ENCODE peak calls at places on chromosomes 6 and 20, in ten cellular contexts. One of them, this sample, is unnamed.

GRCh38 chr6:147768969-147769368 is 260.5 kb downstream of the SAMD5 start:
- DNase-seq in neural progenitor cell: no peak
- DNase-seq in CD8-positive, alpha-beta T cell: no peak
- DNase-seq in endodermal cell: no peak
- DNase-seq in OCI-LY7: no peak
- DNase-seq in PC-9: no peak
- DNase-seq in left lung: no peak
- DNase-seq in body of pancreas: no peak
- DNase-seq in mammary epithelial cell: no peak
- DNase-seq in A549: no peak
- DNase-seq in this sample: no peak

GRCh38 chr6:34061348-34061747 is 84.5 kb downstream of the GRM4 start:
- DNase-seq in neural progenitor cell: no peak
- DNase-seq in A549: no peak
- DNase-seq in left lung: no peak
- DNase-seq in mammary epithelial cell: no peak
- DNase-seq in CD8-positive, alpha-beta T cell: no peak
- DNase-seq in body of pancreas: no peak
- DNase-seq in PC-9: no peak
- DNase-seq in OCI-LY7: no peak
- DNase-seq in endodermal cell: no peak
- DNase-seq in this sample: no peak

GRCh38 chr6:75290558-75290957 is 6.0 kb upstream of the TMEM30A start:
- DNase-seq in A549: no peak
- DNase-seq in neural progenitor cell: peak
- DNase-seq in mammary epithelial cell: no peak
- DNase-seq in left lung: no peak
- DNase-seq in CD8-positive, alpha-beta T cell: no peak
- DNase-seq in PC-9: no peak
- DNase-seq in endodermal cell: no peak
- DNase-seq in OCI-LY7: no peak
- DNase-seq in body of pancreas: no peak
- DNase-seq in this sample: no peak

GRCh38 chr6:55293116-55293515 is 34.2 kb upstream of the GFRAL start:
- DNase-seq in PC-9: no peak
- DNase-seq in mammary epithelial cell: no peak
- DNase-seq in body of pancreas: no peak
- DNase-seq in OCI-LY7: peak
- DNase-seq in endodermal cell: no peak
- DNase-seq in left lung: no peak
- DNase-seq in A549: peak
- DNase-seq in CD8-positive, alpha-beta T cell: no peak
- DNase-seq in neural progenitor cell: peak
- DNase-seq in this sample: peak

GRCh38 chr20:19451591-19452295 is 239.3 kb downstream of the SLC24A3 start:
- DNase-seq in left lung: no peak
- DNase-seq in neural progenitor cell: no peak
- DNase-seq in PC-9: no peak
- DNase-seq in CD8-positive, alpha-beta T cell: no peak
- DNase-seq in mammary epithelial cell: no peak
- DNase-seq in A549: no peak
- DNase-seq in endodermal cell: peak
- DNase-seq in OCI-LY7: no peak
- DNase-seq in body of pancreas: no peak
- DNase-seq in this sample: no peak

GRCh38 chr6:71333700-71334099 is 45.1 kb downstream of the OGFRL1 start:
- DNase-seq in left lung: no peak
- DNase-seq in PC-9: peak
- DNase-seq in CD8-positive, alpha-beta T cell: no peak
- DNase-seq in neural progenitor cell: no peak
- DNase-seq in body of pancreas: no peak
- DNase-seq in endodermal cell: no peak
- DNase-seq in mammary epithelial cell: peak
- DNase-seq in OCI-LY7: no peak
- DNase-seq in A549: peak
- DNase-seq in this sample: peak

GRCh38 chr6:28543671-28544131 is 18.0 kb downstream of the GPX5 start:
- DNase-seq in neural progenitor cell: peak
- DNase-seq in body of pancreas: no peak
- DNase-seq in PC-9: peak
- DNase-seq in OCI-LY7: no peak
- DNase-seq in mammary epithelial cell: no peak
- DNase-seq in CD8-positive, alpha-beta T cell: peak
- DNase-seq in endodermal cell: peak
- DNase-seq in left lung: no peak
- DNase-seq in A549: peak
- DNase-seq in this sample: no peak

GRCh38 chr6:21026576-21027273 is 492.5 kb downstream of the CDKAL1 start:
- DNase-seq in neural progenitor cell: no peak
- DNase-seq in body of pancreas: no peak
- DNase-seq in endodermal cell: no peak
- DNase-seq in left lung: no peak
- DNase-seq in PC-9: no peak
- DNase-seq in mammary epithelial cell: peak
- DNase-seq in OCI-LY7: no peak
- DNase-seq in A549: no peak
- DNase-seq in CD8-positive, alpha-beta T cell: no peak
- DNase-seq in this sample: no peak

GRCh38 chr6:161367472-161367871 is 93.6 kb upstream of the AGPAT4 start:
- DNase-seq in mammary epithelial cell: no peak
- DNase-seq in left lung: no peak
- DNase-seq in endodermal cell: peak
- DNase-seq in OCI-LY7: no peak
- DNase-seq in CD8-positive, alpha-beta T cell: no peak
- DNase-seq in body of pancreas: no peak
- DNase-seq in neural progenitor cell: no peak
- DNase-seq in PC-9: no peak
- DNase-seq in A549: no peak
- DNase-seq in this sample: no peak

GRCh38 chr20:53722515-53723036 is 128.9 kb upstream of the ZNF217 start:
- DNase-seq in OCI-LY7: no peak
- DNase-seq in CD8-positive, alpha-beta T cell: no peak
- DNase-seq in PC-9: no peak
- DNase-seq in mammary epithelial cell: no peak
- DNase-seq in A549: no peak
- DNase-seq in left lung: no peak
- DNase-seq in body of pancreas: no peak
- DNase-seq in endodermal cell: no peak
- DNase-seq in neural progenitor cell: no peak
- DNase-seq in this sample: no peak

GRCh38 chr20:50259705-50260479 is 69.3 kb downstream of the CEBPB start:
- DNase-seq in neural progenitor cell: no peak
- DNase-seq in CD8-positive, alpha-beta T cell: no peak
- DNase-seq in A549: no peak
- DNase-seq in mammary epithelial cell: no peak
- DNase-seq in left lung: peak
- DNase-seq in endodermal cell: no peak
- DNase-seq in OCI-LY7: no peak
- DNase-seq in PC-9: peak
- DNase-seq in body of pancreas: no peak
- DNase-seq in this sample: no peak

GRCh38 chr20:50257860-50258259 is 67.2 kb downstream of the CEBPB start:
- DNase-seq in left lung: no peak
- DNase-seq in PC-9: no peak
- DNase-seq in OCI-LY7: no peak
- DNase-seq in A549: no peak
- DNase-seq in neural progenitor cell: no peak
- DNase-seq in endodermal cell: no peak
- DNase-seq in body of pancreas: no peak
- DNase-seq in CD8-positive, alpha-beta T cell: no peak
- DNase-seq in mammary epithelial cell: no peak
- DNase-seq in this sample: no peak

GRCh38 chr20:50254466-50255079 is 63.9 kb downstream of the CEBPB start:
- DNase-seq in CD8-positive, alpha-beta T cell: no peak
- DNase-seq in A549: no peak
- DNase-seq in left lung: no peak
- DNase-seq in endodermal cell: no peak
- DNase-seq in body of pancreas: no peak
- DNase-seq in PC-9: no peak
- DNase-seq in neural progenitor cell: no peak
- DNase-seq in mammary epithelial cell: no peak
- DNase-seq in OCI-LY7: no peak
- DNase-seq in this sample: no peak

GRCh38 chr20:50258790-50259483 is 68.3 kb downstream of the CEBPB start:
- DNase-seq in left lung: no peak
- DNase-seq in PC-9: no peak
- DNase-seq in CD8-positive, alpha-beta T cell: no peak
- DNase-seq in OCI-LY7: no peak
- DNase-seq in body of pancreas: no peak
- DNase-seq in endodermal cell: no peak
- DNase-seq in A549: no peak
- DNase-seq in mammary epithelial cell: no peak
- DNase-seq in neural progenitor cell: no peak
- DNase-seq in this sample: no peak

DNA sequence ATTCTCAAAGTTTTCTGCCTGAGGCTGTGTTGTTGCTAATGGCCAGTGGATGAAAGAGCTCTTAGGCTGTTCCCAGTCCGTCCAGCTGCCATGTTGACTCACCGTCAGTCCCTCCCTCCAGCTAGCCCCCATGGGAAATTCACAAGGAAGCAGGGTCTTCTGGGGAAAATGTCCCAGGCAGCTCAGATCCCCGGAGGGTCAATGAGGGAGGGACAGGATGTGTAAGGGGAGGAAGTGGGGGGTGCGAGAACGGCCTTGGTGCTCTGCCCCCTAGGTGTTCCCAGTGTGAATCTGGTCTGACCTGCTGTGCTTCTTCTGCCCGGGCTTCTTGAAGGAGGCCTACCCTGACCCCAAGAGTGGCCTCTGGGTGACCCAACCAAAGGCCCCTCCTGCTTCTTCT is 65.9 kb downstream of the CEBPB start:
- DNase-seq in CD8-positive, alpha-beta T cell: no peak
- DNase-seq in left lung: no peak
- DNase-seq in mammary epithelial cell: no peak
- DNase-seq in A549: no peak
- DNase-seq in endodermal cell: peak
- DNase-seq in body of pancreas: no peak
- DNase-seq in PC-9: peak
- DNase-seq in neural progenitor cell: no peak
- DNase-seq in OCI-LY7: peak
- DNase-seq in this sample: no peak
- TF ChIP-seq CTCF in CD8-positive, alpha-beta T cell: no peak
- TF ChIP-seq CTCF in left lung: no peak
- TF ChIP-seq CTCF in mammary epithelial cell: no peak
- TF ChIP-seq CTCF in A549: no peak
- TF ChIP-seq CTCF in endodermal cell: peak
- TF ChIP-seq CTCF in body of pancreas: no peak
- TF ChIP-seq CTCF in PC-9: no peak
- TF ChIP-seq CTCF in neural progenitor cell: no peak
- TF ChIP-seq CTCF in OCI-LY7: no peak
- TF ChIP-seq CTCF in this sample: no peak

GRCh38 chr20:56069016-56069415 is 63.7 kb upstream of the CBLN4 start:
- DNase-seq in body of pancreas: no peak
- DNase-seq in OCI-LY7: no peak
- DNase-seq in mammary epithelial cell: no peak
- DNase-seq in PC-9: no peak
- DNase-seq in endodermal cell: no peak
- DNase-seq in left lung: no peak
- DNase-seq in A549: no peak
- DNase-seq in neural progenitor cell: no peak
- DNase-seq in CD8-positive, alpha-beta T cell: no peak
- DNase-seq in this sample: no peak
- H3K27ac ChIP-seq in body of pancreas: no peak
- H3K27ac ChIP-seq in OCI-LY7: no peak
- H3K27ac ChIP-seq in mammary epithelial cell: no peak
- H3K27ac ChIP-seq in PC-9: no peak
- H3K27ac ChIP-seq in endodermal cell: no peak
- H3K27ac ChIP-seq in left lung: no peak
- H3K27ac ChIP-seq in A549: no peak
- H3K27ac ChIP-seq in neural progenitor cell: no peak
- H3K27ac ChIP-seq in CD8-positive, alpha-beta T cell: no peak
- H3K27ac ChIP-seq in this sample: no peak

GRCh38 chr20:62571667-62572344 is 70.5 kb upstream of the SLCO4A1 start:
- DNase-seq in CD8-positive, alpha-beta T cell: no peak
- DNase-seq in PC-9: no peak
- DNase-seq in body of pancreas: no peak
- DNase-seq in left lung: no peak
- DNase-seq in mammary epithelial cell: no peak
- DNase-seq in endodermal cell: peak
- DNase-seq in A549: peak
- DNase-seq in neural progenitor cell: no peak
- DNase-seq in OCI-LY7: peak
- DNase-seq in this sample: peak
- TF ChIP-seq CTCF in CD8-positive, alpha-beta T cell: no peak
- TF ChIP-seq CTCF in PC-9: no peak
- TF ChIP-seq CTCF in body of pancreas: no peak
- TF ChIP-seq CTCF in left lung: no peak
- TF ChIP-seq CTCF in mammary epithelial cell: no peak
- TF ChIP-seq CTCF in endodermal cell: peak
- TF ChIP-seq CTCF in A549: no peak
- TF ChIP-seq CTCF in neural progenitor cell: peak
- TF ChIP-seq CTCF in OCI-LY7: peak
- TF ChIP-seq CTCF in this sample: no peak

GRCh38 chr6:136711644-136712043 is 80.6 kb downstream of the MAP3K5 start:
- DNase-seq in body of pancreas: no peak
- DNase-seq in PC-9: no peak
- DNase-seq in CD8-positive, alpha-beta T cell: no peak
- DNase-seq in left lung: no peak
- DNase-seq in neural progenitor cell: no peak
- DNase-seq in endodermal cell: no peak
- DNase-seq in A549: no peak
- DNase-seq in OCI-LY7: no peak
- DNase-seq in mammary epithelial cell: no peak
- DNase-seq in this sample: no peak

GRCh38 chr6:136709429-136709828 is 82.8 kb downstream of the MAP3K5 start:
- DNase-seq in endodermal cell: no peak
- DNase-seq in A549: no peak
- DNase-seq in neural progenitor cell: no peak
- DNase-seq in PC-9: no peak
- DNase-seq in OCI-LY7: no peak
- DNase-seq in CD8-positive, alpha-beta T cell: no peak
- DNase-seq in mammary epithelial cell: no peak
- DNase-seq in left lung: no peak
- DNase-seq in body of pancreas: no peak
- DNase-seq in this sample: no peak

GRCh38 chr6:136703331-136703846 is 88.9 kb downstream of the MAP3K5 start:
- DNase-seq in neural progenitor cell: no peak
- DNase-seq in CD8-positive, alpha-beta T cell: no peak
- DNase-seq in PC-9: no peak
- DNase-seq in left lung: no peak
- DNase-seq in OCI-LY7: no peak
- DNase-seq in mammary epithelial cell: no peak
- DNase-seq in A549: no peak
- DNase-seq in endodermal cell: no peak
- DNase-seq in body of pancreas: no peak
- DNase-seq in this sample: no peak

GRCh38 chr6:136710877-136711552 is 81.3 kb downstream of the MAP3K5 start:
- DNase-seq in CD8-positive, alpha-beta T cell: no peak
- DNase-seq in endodermal cell: no peak
- DNase-seq in mammary epithelial cell: peak
- DNase-seq in OCI-LY7: no peak
- DNase-seq in left lung: no peak
- DNase-seq in A549: no peak
- DNase-seq in PC-9: no peak
- DNase-seq in neural progenitor cell: no peak
- DNase-seq in body of pancreas: no peak
- DNase-seq in this sample: no peak

DNA sequence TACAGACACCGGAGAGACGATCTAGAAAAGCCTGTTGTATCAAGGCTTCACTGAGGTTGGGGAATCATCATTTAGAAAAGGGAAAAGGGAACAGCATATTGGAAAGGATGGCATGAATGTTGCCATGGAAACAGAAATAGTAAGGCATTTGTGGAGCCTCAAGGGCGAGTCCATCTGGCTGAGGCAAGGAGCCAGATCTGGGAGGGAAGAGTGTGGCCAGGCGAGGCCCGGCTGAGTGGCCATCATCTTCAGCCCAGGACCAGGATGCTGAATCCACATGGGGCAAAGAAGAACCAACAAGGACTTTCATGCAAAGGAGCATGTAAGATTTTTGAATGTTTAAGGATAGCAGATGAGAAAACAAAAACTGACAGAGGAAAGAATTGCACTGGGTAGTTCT is 85.8 kb downstream of the MAP3K5 start:
- DNase-seq in endodermal cell: no peak
- DNase-seq in A549: no peak
- DNase-seq in mammary epithelial cell: no peak
- DNase-seq in OCI-LY7: no peak
- DNase-seq in neural progenitor cell: no peak
- DNase-seq in CD8-positive, alpha-beta T cell: no peak
- DNase-seq in PC-9: no peak
- DNase-seq in left lung: no peak
- DNase-seq in body of pancreas: no peak
- DNase-seq in this sample: no peak
- H3K27ac ChIP-seq in endodermal cell: no peak
- H3K27ac ChIP-seq in A549: no peak
- H3K27ac ChIP-seq in mammary epithelial cell: no peak
- H3K27ac ChIP-seq in OCI-LY7: no peak
- H3K27ac ChIP-seq in neural progenitor cell: no peak
- H3K27ac ChIP-seq in CD8-positive, alpha-beta T cell: no peak
- H3K27ac ChIP-seq in PC-9: no peak
- H3K27ac ChIP-seq in left lung: no peak
- H3K27ac ChIP-seq in body of pancreas: no peak
- H3K27ac ChIP-seq in this sample: no peak